ENCODE peak calls at places on chromosomes 4 and X, in four cellular contexts. One of them, this sample, is unnamed.

GRCh38 chrX:9539611-9540387 is 74.9 kb downstream of the TBL1X start:
- DNase-seq in uterus: no peak
- DNase-seq in adrenal gland: no peak
- DNase-seq in NB4: peak
- DNase-seq in this sample: no peak

GRCh38 chrX:48468247-48468671 is 1.8 kb downstream of the SLC38A5 start:
- DNase-seq in uterus: no peak
- DNase-seq in adrenal gland: no peak
- DNase-seq in NB4: peak
- DNase-seq in this sample: peak

GRCh38 chr4:147942729-147943128 is 210.8 kb downstream of the ARHGAP10 start:
- DNase-seq in adrenal gland: no peak
- DNase-seq in uterus: no peak
- DNase-seq in NB4: no peak
- DNase-seq in this sample: no peak

GRCh38 chr4:109303141-109303499 is 662 bp upstream of the COL25A1 start:
- DNase-seq in adrenal gland: no peak
- DNase-seq in uterus: peak
- DNase-seq in NB4: no peak
- DNase-seq in this sample: peak

GRCh38 chr4:184907216-184907615 is 81.4 kb upstream of the ACSL1 start:
- DNase-seq in NB4: peak
- DNase-seq in adrenal gland: no peak
- DNase-seq in uterus: no peak
- DNase-seq in this sample: no peak

GRCh38 chr4:139764686-139765085 is 99.1 kb downstream of the MGST2 start:
- DNase-seq in adrenal gland: no peak
- DNase-seq in uterus: no peak
- DNase-seq in NB4: no peak
- DNase-seq in this sample: no peak

GRCh38 chr4:3530663-3531254 is 1.5 kb downstream of the LRPAP1 start:
- DNase-seq in uterus: no peak
- DNase-seq in adrenal gland: no peak
- DNase-seq in NB4: peak
- DNase-seq in this sample: no peak

GRCh38 chr4:635851-636627 is 10.7 kb downstream of the PDE6B start:
- DNase-seq in NB4: no peak
- DNase-seq in adrenal gland: no peak
- DNase-seq in uterus: no peak
- DNase-seq in this sample: no peak

GRCh38 chr4:152633118-152633517 is 46.7 kb downstream of the TMEM154 start:
- DNase-seq in adrenal gland: no peak
- DNase-seq in uterus: no peak
- DNase-seq in NB4: no peak
- DNase-seq in this sample: no peak

GRCh38 chrX:118497180-118497814 is 1.7 kb downstream of the DOCK11 start:
- DNase-seq in NB4: peak
- DNase-seq in uterus: no peak
- DNase-seq in adrenal gland: no peak
- DNase-seq in this sample: peak

GRCh38 chrX:9163153-9163790 is 129.3 kb upstream of the FAM9B start:
- DNase-seq in NB4: no peak
- DNase-seq in adrenal gland: no peak
- DNase-seq in uterus: no peak
- DNase-seq in this sample: no peak

GRCh38 chr4:36285784-36286480 is 4.5 kb downstream of the DTHD1 start:
- DNase-seq in adrenal gland: no peak
- DNase-seq in NB4: peak
- DNase-seq in uterus: no peak
- DNase-seq in this sample: peak

GRCh38 chr4:91837608-91838029 is 466.1 kb upstream of the GRID2 start:
- DNase-seq in adrenal gland: no peak
- DNase-seq in uterus: no peak
- DNase-seq in NB4: no peak
- DNase-seq in this sample: no peak

GRCh38 chr4:139958738-139959096 is 195.3 kb downstream of the MAML3 start:
- DNase-seq in uterus: no peak
- DNase-seq in adrenal gland: no peak
- DNase-seq in NB4: no peak
- DNase-seq in this sample: no peak

GRCh38 chrX:53831662-53832635 is 145.4 kb upstream of the HUWE1 start:
- DNase-seq in adrenal gland: peak
- DNase-seq in NB4: peak
- DNase-seq in uterus: no peak
- DNase-seq in this sample: peak

DNA sequence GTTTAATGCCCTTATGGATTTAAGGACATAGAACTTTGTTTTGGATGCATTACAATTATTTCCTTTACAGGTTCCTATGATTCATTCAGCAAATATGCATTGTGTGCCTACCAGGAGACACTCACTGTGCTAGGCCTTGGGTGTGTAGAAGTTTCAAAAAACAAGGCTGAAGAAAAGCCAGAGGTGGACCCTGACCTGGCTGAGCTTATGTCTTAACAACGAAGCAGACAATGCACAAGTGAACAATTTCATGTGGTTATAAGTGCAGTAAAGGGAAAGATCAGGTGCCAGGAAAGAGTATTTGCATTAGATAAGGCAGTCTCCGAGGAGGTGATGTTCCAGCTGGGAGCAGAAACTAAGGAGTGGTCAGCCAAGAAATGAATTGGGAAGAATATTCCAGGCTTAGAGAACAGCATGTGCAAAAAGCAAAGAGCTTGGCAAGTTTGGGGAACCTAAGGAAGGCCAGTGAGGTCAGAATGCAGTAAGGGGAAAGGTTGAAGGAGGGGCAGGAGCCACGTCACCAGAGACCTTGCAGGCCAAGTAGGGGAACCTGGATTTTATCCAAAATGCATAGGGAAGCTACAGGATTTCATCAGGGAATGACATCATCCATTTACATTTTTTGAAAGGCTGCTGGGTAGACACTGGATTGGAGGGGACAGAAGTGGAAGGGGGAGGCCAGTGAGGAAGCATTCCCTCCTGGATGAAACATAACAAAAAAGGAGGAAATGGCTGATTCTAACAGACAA is 193.6 kb downstream of the SOWAHB start:
- DNase-seq in adrenal gland: no peak
- DNase-seq in NB4: no peak
- DNase-seq in uterus: no peak
- DNase-seq in this sample: peak
- TF ChIP-seq POLR2A in adrenal gland: no peak
- TF ChIP-seq POLR2A in NB4: no peak
- TF ChIP-seq POLR2A in uterus: no peak
- TF ChIP-seq POLR2A in this sample: peak

GRCh38 chr4:168028970-168029610 is 63.2 kb upstream of the ANXA10 start:
- DNase-seq in NB4: no peak
- DNase-seq in uterus: no peak
- DNase-seq in adrenal gland: no peak
- DNase-seq in this sample: no peak

DNA sequence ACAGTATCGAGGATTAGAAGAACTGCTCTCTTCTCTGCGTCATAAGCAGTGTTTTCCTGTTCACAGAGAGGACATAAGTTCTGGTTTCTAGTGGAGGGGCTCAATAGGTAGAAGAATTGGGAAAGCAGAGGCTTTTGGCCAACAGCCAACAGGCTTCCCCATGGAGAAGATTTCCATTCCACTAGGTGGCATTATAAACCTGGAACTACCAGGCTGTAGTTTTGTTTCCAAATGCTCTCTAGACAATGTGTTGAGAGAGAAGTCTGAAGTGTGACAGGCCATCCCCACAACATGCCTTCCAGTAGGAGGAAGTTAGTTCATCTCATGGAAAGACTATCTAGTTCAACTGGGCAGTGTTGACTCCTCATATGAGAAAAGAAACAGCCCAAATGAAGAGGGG is 63.8 kb upstream of the ANXA10 start:
- DNase-seq in uterus: no peak
- DNase-seq in NB4: peak
- DNase-seq in adrenal gland: no peak
- DNase-seq in this sample: no peak
- TF ChIP-seq POLR2A in uterus: no peak
- TF ChIP-seq POLR2A in NB4: no peak
- TF ChIP-seq POLR2A in adrenal gland: no peak
- TF ChIP-seq POLR2A in this sample: no peak

DNA sequence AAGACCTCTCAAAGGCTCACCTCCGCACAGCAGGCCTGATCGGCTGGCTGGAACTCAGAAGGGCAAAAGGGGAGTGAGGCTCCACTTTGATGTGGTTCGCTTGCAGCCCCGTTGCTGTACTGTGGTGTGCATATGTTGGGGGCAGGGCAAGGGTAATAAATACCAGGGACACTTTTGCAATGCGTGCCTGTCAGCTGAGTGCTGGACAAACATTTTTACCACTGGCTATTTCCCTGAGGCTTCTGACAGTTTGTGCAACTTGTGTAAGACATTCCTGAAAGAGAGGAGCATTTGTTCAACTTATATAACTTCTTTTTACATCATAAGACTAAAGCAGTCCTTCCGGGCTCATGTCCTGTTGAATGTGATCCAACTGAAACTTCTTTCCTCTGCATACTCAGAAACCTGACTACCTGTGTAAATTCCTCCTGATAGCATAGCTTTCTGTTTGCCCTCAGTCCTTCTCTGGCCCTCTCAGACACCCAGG is 82.3 kb downstream of the SPRY1 start:
- DNase-seq in uterus: no peak
- DNase-seq in adrenal gland: no peak
- DNase-seq in NB4: peak
- DNase-seq in this sample: peak
- TF ChIP-seq POLR2A in uterus: no peak
- TF ChIP-seq POLR2A in adrenal gland: no peak
- TF ChIP-seq POLR2A in NB4: no peak
- TF ChIP-seq POLR2A in this sample: no peak

GRCh38 chr4:145938618-145939177 is at the start of gene ZNF827:
- DNase-seq in NB4: peak
- DNase-seq in adrenal gland: peak
- DNase-seq in uterus: peak
- DNase-seq in this sample: peak
- TF ChIP-seq POLR2A in NB4: no peak
- TF ChIP-seq POLR2A in adrenal gland: no peak
- TF ChIP-seq POLR2A in uterus: no peak
- TF ChIP-seq POLR2A in this sample: peak

GRCh38 chr4:87219648-87220093 is 747 bp downstream of the KLHL8 start:
- DNase-seq in NB4: peak
- DNase-seq in uterus: peak
- DNase-seq in adrenal gland: peak
- DNase-seq in this sample: peak

GRCh38 chr4:87224036-87224923 is 3.9 kb upstream of the KLHL8 start:
- DNase-seq in NB4: no peak
- DNase-seq in adrenal gland: no peak
- DNase-seq in uterus: no peak
- DNase-seq in this sample: no peak

GRCh38 chr4:87216469-87216868 is 3.9 kb downstream of the KLHL8 start:
- DNase-seq in NB4: no peak
- DNase-seq in uterus: no peak
- DNase-seq in adrenal gland: no peak
- DNase-seq in this sample: no peak

DNA sequence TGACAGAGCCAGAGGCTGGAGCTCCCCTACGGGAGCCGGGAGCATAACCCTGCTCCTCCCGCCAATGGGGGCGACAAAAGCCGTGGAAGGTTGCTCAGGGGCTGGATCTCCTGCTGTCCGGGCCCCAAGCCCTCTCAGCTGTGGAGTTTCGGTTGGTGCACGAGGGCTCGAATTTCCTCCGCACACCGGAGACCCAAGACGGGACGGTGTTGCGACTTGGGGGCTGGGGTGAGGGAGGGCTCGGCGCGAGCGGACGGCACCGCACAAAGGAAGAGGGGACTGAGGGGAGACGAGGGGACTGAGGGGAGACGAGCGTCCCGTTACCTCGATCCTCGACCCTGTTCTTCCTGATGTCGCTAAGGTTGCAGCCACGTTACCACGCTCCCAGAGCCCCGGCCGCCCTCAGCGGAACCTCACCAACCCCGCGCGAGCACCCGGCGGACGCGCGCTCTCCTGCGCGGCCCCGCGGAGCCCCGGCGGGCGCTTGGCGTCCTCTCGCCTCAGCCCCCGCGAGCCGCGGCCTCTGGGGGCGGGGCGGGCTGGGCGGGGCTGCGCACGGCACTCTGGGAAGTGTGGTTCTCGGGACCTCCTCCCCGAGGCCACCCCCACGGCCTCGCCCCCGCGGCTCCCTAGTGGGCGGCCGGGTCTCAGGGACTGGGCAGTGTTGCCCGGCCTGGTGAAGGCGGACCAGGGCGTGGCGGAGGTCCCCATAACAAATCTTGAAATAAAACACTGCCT is at the start of gene KLHL8:
- DNase-seq in NB4: peak
- DNase-seq in uterus: peak
- DNase-seq in adrenal gland: peak
- DNase-seq in this sample: peak
- TF ChIP-seq POLR2A in NB4: peak
- TF ChIP-seq POLR2A in uterus: peak
- TF ChIP-seq POLR2A in adrenal gland: no peak
- TF ChIP-seq POLR2A in this sample: peak

DNA sequence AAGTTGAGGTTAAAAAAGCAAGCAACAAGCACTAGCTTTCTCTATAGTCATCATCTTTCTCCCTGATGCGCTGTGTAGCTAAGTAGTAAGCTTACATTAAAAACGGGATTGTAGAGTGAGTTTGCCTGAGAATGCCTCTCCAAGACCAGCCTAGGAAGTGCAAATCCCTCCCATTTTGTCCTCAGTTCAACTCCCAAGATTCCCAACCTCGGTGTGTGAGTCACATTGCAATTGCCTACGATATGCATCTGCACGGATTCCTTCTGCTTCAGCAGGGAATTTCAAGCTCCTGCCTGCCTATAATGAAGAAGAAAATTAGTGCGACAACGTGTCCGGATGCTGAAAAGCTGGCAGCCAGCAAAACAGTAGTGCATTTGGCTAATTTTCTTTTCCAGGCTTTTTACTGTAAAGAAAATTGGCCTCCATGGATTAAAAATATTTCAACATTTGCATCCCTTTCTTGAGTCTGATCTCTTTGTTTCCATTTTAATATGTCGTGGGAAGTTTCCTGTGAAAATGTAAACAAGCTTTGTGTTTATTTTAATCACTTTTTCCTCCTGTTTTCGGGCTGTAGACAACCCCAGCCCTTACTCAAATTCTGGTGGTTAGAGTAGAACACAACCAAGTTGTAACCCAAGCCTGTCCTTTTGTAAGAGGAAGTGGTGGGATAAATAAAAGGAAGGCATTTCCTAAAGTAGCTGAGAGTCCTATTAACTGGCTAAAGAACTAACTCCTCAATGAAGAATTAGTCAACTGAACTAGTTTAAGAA is 58.4 kb upstream of the TET2 start:
- DNase-seq in NB4: peak
- DNase-seq in uterus: peak
- DNase-seq in adrenal gland: no peak
- DNase-seq in this sample: no peak
- TF ChIP-seq POLR2A in NB4: no peak
- TF ChIP-seq POLR2A in uterus: no peak
- TF ChIP-seq POLR2A in adrenal gland: no peak
- TF ChIP-seq POLR2A in this sample: no peak